ENCODE peak calls at places on chromosomes 11 and 22, in nine cellular contexts. W is Calu3, U is astrocyte of the spinal cord, G is cardiac fibroblast, O is GM12878, I is testis, C is SK-N-SH, L is kidney, N is heart left ventricle. Q is an unnamed sample.

GRCh38 chr22:48677168-48677520 is 1150.5 kb downstream of the BRD1 start:
- DNase-seq in I (no peak), N (no peak), O (no peak), L (peak; percentile 49), W (no peak), C (no peak), U (no peak), G (no peak), Q (no peak)

GRCh38 chr11:117520201-117520600 is 192.5 kb downstream of the CEP164 start:
- DNase-seq in I (peak; percentile 35), O (no peak), C (no peak), U (no peak), W (no peak), G (peak; percentile 9), N (no peak), L (no peak), Q (no peak)

GRCh38 chr11:132060546-132060945 is 690.1 kb downstream of the NTM start:
- DNase-seq in N (no peak), O (no peak), W (no peak), G (no peak), L (no peak), I (no peak), U (no peak), C (no peak), Q (no peak)

GRCh38 chr11:95282337-95282751 is 51.3 kb upstream of the SESN3 start:
- DNase-seq in N (no peak), O (no peak), I (no peak), W (no peak), U (no peak), L (no peak), C (no peak), G (peak; percentile 79), Q (no peak)

GRCh38 chr22:49678137-49678841 is 149.4 kb downstream of the BRD1 start:
- DNase-seq in N (no peak), L (peak; percentile 54), U (no peak), W (no peak), O (no peak), C (no peak), G (no peak), I (no peak), Q (no peak)

GRCh38 chr11:59600636-59601035 is 14.9 kb downstream of the OSBP start:
- DNase-seq in N (no peak), G (no peak), W (no peak), O (no peak), I (no peak), L (no peak), C (no peak), U (no peak), Q (no peak)

GRCh38 chr11:130418210-130418609 is 10.2 kb downstream of the ADAMTS8 start:
- DNase-seq in W (no peak), U (no peak), O (no peak), L (no peak), I (no peak), N (no peak), G (no peak), C (no peak), Q (no peak)

GRCh38 chr11:60657880-60658279 is 41.5 kb upstream of the MS4A8 start:
- DNase-seq in C (no peak), W (no peak), U (no peak), O (no peak), N (no peak), L (no peak), I (no peak), G (no peak), Q (no peak)

GRCh38 chr11:29018631-29019030 is 910.4 kb downstream of the METTL15 start:
- DNase-seq in U (peak; percentile 85), I (no peak), W (no peak), L (no peak), N (no peak), C (no peak), O (no peak), G (peak; percentile 92), Q (no peak)

GRCh38 chr11:1650034-1650917 is 20.7 kb downstream of the KRTAP5-5 start:
- DNase-seq in O (no peak), W (no peak), I (no peak), U (no peak), N (no peak), C (peak; percentile 30), G (no peak), L (peak; percentile 60), Q (no peak)

GRCh38 chr11:122046846-122047245 is 69.2 kb downstream of the BLID start:
- DNase-seq in L (no peak), O (no peak), W (no peak), I (no peak), U (peak; percentile 69), C (no peak), G (peak; percentile 78), N (no peak), Q (no peak)

GRCh38 chr22:30245181-30245984 is 1.2 kb downstream of the LIF start:
- DNase-seq in O (no peak), C (no peak), I (no peak), W (no peak), G (no peak), U (no peak), L (no peak), N (no peak), Q (no peak)

GRCh38 chr22:42299586-42300285 is 29.3 kb upstream of the TCF20 start:
- DNase-seq in L (no peak), N (no peak), C (no peak), U (no peak), I (peak; percentile 21), G (no peak), O (no peak), W (no peak), Q (peak; percentile 40)

GRCh38 chr11:110883266-110883665 is 171.0 kb upstream of the ARHGAP20 start:
- DNase-seq in I (no peak), N (no peak), C (no peak), W (no peak), U (peak; percentile 15), G (peak; percentile 50), O (no peak), L (no peak), Q (no peak)

GRCh38 chr11:33978376-33978775 is 73.2 kb upstream of the CAPRIN1 start:
- DNase-seq in L (no peak), N (no peak), U (no peak), G (no peak), O (no peak), C (no peak), W (no peak), I (no peak), Q (no peak)

GRCh38 chr11:1198766-1199688 is 23.8 kb upstream of the MUC5B start:
- DNase-seq in I (no peak), C (peak; percentile 36), U (no peak), N (no peak), L (peak; percentile 68), G (no peak), W (no peak), O (no peak), Q (no peak)

GRCh38 chr11:16893456-16894076 is 120.6 kb downstream of the PLEKHA7 start:
- DNase-seq in N (no peak), C (no peak), W (peak; percentile 39), U (no peak), I (no peak), G (no peak), L (no peak), O (no peak), Q (no peak)

GRCh38 chr11:87743002-87743401 is 432.2 kb downstream of the RAB38 start:
- DNase-seq in L (no peak), G (no peak), N (no peak), I (no peak), O (no peak), W (no peak), C (no peak), U (no peak), Q (no peak)
- TF ChIP-seq CTCF in L (no peak), G (no peak), N (no peak), I (peak; percentile 18), O (no peak), W (no peak), C (peak; percentile 24), U (no peak), Q (peak; percentile 42)

DNA sequence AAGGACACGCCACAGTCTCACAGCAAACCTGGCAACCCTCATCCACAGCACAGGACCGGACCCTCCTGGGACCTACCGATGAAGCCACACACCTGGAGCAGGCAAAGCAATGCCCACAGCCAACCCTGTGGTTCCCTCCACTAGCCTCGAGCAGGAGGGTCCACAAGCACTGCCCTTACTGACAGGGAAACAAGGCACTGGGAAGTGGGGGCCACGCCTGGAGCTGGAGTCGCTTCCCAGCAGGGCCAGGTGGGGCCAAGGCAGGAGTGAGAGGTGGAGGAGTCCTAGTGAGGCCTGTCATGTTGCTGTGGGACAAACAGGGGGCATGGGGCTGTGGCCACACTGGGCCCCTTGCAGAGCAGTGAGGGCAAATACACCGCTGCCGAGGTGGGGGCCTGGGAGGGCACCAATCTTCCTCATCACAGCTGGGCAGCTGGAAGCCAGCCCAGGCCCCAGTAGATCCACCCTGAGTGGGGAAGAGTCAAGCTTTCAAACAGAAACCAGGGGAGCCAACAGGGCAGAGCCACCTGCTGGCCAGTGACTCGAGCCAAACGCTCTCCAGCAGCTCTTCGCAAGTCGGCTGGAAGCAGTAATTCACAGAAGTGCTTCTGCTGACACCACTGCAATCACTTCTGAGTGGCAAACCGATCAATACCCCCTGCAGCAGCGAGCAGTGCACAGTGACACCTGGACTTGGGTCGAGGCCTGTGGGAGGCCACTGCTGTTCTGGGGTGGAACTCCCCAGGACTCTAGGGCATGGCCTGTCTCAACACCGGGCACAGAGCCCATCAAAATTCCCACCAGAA is 13.7 kb downstream of the SULT4A1 start:
- DNase-seq in O (no peak), W (no peak), C (peak; percentile 56), I (peak; percentile 44), U (peak; percentile 27), N (no peak), L (peak; percentile 57), G (peak; percentile 33), Q (no peak)
- TF ChIP-seq CTCF in O (peak; percentile 28), W (peak; percentile 37), C (peak; percentile 33), I (peak; percentile 24), U (peak; percentile 68), N (peak; percentile 17), L (no peak), G (peak; percentile 49), Q (peak; percentile 56)

DNA sequence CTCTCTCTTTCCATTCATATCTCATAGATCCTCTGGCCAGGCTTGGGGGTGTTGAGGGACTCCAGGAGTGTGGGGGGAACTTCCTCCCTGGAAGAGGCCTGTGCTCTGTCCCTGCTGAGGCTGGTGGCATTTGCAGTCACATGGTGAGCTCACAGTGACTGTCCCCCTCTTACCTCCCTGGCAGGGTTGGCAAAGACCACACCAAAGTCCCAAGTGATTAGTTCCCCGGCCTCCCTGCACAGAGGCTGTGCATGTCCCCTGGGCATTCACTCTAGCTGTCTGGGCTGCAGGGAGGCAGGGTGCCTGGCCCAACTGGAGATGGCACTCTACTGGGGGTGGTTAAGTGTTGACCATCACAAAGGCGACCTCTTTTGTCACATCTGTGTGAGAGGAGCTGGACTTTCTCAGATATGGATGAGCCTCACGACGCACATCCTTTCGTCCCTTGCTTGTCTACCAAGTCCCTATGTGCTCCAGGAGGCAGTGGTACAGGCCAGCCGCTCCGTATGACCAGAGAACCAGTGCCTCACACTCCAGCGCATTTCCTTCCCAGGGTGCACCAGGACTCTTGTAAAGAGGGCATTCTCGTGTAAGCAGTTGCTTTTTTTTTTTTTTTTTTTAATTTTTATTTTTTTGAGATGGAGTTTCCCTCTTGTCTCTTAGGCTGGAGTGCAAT is 8.8 kb downstream of the TANGO2 start:
- DNase-seq in G (no peak), N (peak; percentile 63), L (no peak), I (no peak), U (no peak), C (no peak), W (no peak), O (no peak), Q (no peak)
- TF ChIP-seq CTCF in G (no peak), N (no peak), L (no peak), I (no peak), U (no peak), C (no peak), W (no peak), O (no peak), Q (no peak)

GRCh38 chr11:63681208-63682044 is at the start of gene RTN3:
- DNase-seq in C (peak; percentile 98), O (peak; percentile 96), N (peak; percentile 97), G (peak; percentile 99), I (peak; percentile 96), W (peak; percentile 98), L (peak; percentile 99), U (peak; percentile 99), Q (peak; percentile 97)
- TF ChIP-seq CTCF in C (no peak), O (peak; percentile 2), N (no peak), G (no peak), I (peak; percentile 17), W (no peak), L (no peak), U (no peak), Q (no peak)